ENCODE peak calls at places on chromosomes 11 and 22, in four cellular contexts. One of them, this sample, is unnamed.
A peak's percentile ranks its signal among the peaks of the same experiment; 100 is the strongest.

GRCh38 chr22:22558071-22558971 is 744 bp downstream of the PRAME start:
- DNase-seq in esophagus squamous epithelium: no peak
- DNase-seq in kidney: no peak
- DNase-seq in cardiac muscle cell: no peak
- DNase-seq in this sample: no peak

GRCh38 chr11:69094111-69094914 is 45.6 kb downstream of the TPCN2 start:
- DNase-seq in esophagus squamous epithelium: no peak
- DNase-seq in kidney: peak; percentile 61
- DNase-seq in cardiac muscle cell: no peak
- DNase-seq in this sample: no peak

GRCh38 chr11:44212128-44212527 is 97.8 kb downstream of the ALX4 start:
- DNase-seq in esophagus squamous epithelium: no peak
- DNase-seq in kidney: no peak
- DNase-seq in cardiac muscle cell: no peak
- DNase-seq in this sample: no peak

GRCh38 chr11:109071712-109072524 is 350.1 kb upstream of the C11orf87 start:
- DNase-seq in esophagus squamous epithelium: no peak
- DNase-seq in kidney: no peak
- DNase-seq in cardiac muscle cell: peak; percentile 96
- DNase-seq in this sample: no peak

GRCh38 chr11:75350743-75351540 is 519 bp downstream of the ARRB1 start:
- DNase-seq in esophagus squamous epithelium: no peak
- DNase-seq in kidney: peak; percentile 88
- DNase-seq in cardiac muscle cell: peak; percentile 24
- DNase-seq in this sample: peak; percentile 38

GRCh38 chr22:27399161-27399560 is 402.4 kb downstream of the MN1 start:
- DNase-seq in esophagus squamous epithelium: no peak
- DNase-seq in kidney: no peak
- DNase-seq in cardiac muscle cell: no peak
- DNase-seq in this sample: no peak

GRCh38 chr11:2944953-2945756 is 15.9 kb upstream of the PHLDA2 start:
- DNase-seq in esophagus squamous epithelium: no peak
- DNase-seq in kidney: peak; percentile 97
- DNase-seq in cardiac muscle cell: peak; percentile 96
- DNase-seq in this sample: peak; percentile 93

GRCh38 chr11:20367313-20367948 is 3.9 kb downstream of the HTATIP2 start:
- DNase-seq in esophagus squamous epithelium: no peak
- DNase-seq in kidney: no peak
- DNase-seq in cardiac muscle cell: peak; percentile 84
- DNase-seq in this sample: peak; percentile 80

GRCh38 chr22:22171357-22172218 is 73.0 kb upstream of the VPREB1 start:
- DNase-seq in esophagus squamous epithelium: no peak
- DNase-seq in kidney: no peak
- DNase-seq in cardiac muscle cell: peak; percentile 5
- DNase-seq in this sample: no peak

GRCh38 chr11:61195710-61196109 is 7.6 kb upstream of the PGA3 start:
- DNase-seq in esophagus squamous epithelium: no peak
- DNase-seq in kidney: peak; percentile 79
- DNase-seq in cardiac muscle cell: no peak
- DNase-seq in this sample: no peak

GRCh38 chr22:46845281-46846153 is 83.1 kb downstream of the TBC1D22A start:
- DNase-seq in esophagus squamous epithelium: no peak
- DNase-seq in kidney: no peak
- DNase-seq in cardiac muscle cell: peak; percentile 78
- DNase-seq in this sample: no peak

GRCh38 chr11:16876053-16876752 is 137.8 kb downstream of the C11orf58 start:
- DNase-seq in esophagus squamous epithelium: no peak
- DNase-seq in kidney: no peak
- DNase-seq in cardiac muscle cell: no peak
- DNase-seq in this sample: no peak

GRCh38 chr11:109798521-109798920 is 294.7 kb upstream of the ZC3H12C start:
- DNase-seq in esophagus squamous epithelium: no peak
- DNase-seq in kidney: no peak
- DNase-seq in cardiac muscle cell: peak; percentile 14
- DNase-seq in this sample: no peak

GRCh38 chr11:2583605-2583958 is 116.2 kb downstream of the KCNQ1OT1 start:
- DNase-seq in esophagus squamous epithelium: no peak
- DNase-seq in kidney: peak; percentile 68
- DNase-seq in cardiac muscle cell: no peak
- DNase-seq in this sample: peak; percentile 1

GRCh38 chr11:117928818-117929567 is at the start of gene TMPRSS13:
- DNase-seq in esophagus squamous epithelium: no peak
- DNase-seq in kidney: peak; percentile 79
- DNase-seq in cardiac muscle cell: no peak
- DNase-seq in this sample: no peak

GRCh38 chr22:23401111-23401909 is 178.8 kb downstream of the IGLL1 start:
- DNase-seq in esophagus squamous epithelium: no peak
- DNase-seq in kidney: peak; percentile 79
- DNase-seq in cardiac muscle cell: peak; percentile 54
- DNase-seq in this sample: no peak

GRCh38 chr22:47370448-47371262 is 608.2 kb downstream of the TBC1D22A start:
- DNase-seq in esophagus squamous epithelium: no peak
- DNase-seq in kidney: no peak
- DNase-seq in cardiac muscle cell: no peak
- DNase-seq in this sample: no peak

GRCh38 chr11:131041331-131042040 is 125.2 kb upstream of the SNX19 start:
- DNase-seq in esophagus squamous epithelium: no peak
- DNase-seq in kidney: no peak
- DNase-seq in cardiac muscle cell: no peak
- DNase-seq in this sample: no peak

GRCh38 chr11:1163321-1163910 is 5.7 kb downstream of the MUC5AC start:
- DNase-seq in esophagus squamous epithelium: no peak
- DNase-seq in kidney: peak; percentile 54
- DNase-seq in cardiac muscle cell: no peak
- DNase-seq in this sample: no peak

GRCh38 chr11:126991596-126991995 is 9.0 kb downstream of the KIRREL3 start:
- DNase-seq in esophagus squamous epithelium: no peak
- DNase-seq in kidney: no peak
- DNase-seq in cardiac muscle cell: peak; percentile 10
- DNase-seq in this sample: no peak

GRCh38 chr11:126992065-126992803 is 8.3 kb downstream of the KIRREL3 start:
- DNase-seq in esophagus squamous epithelium: no peak
- DNase-seq in kidney: no peak
- DNase-seq in cardiac muscle cell: peak; percentile 84
- DNase-seq in this sample: no peak

GRCh38 chr11:126989942-126990715 is 10.4 kb downstream of the KIRREL3 start:
- DNase-seq in esophagus squamous epithelium: no peak
- DNase-seq in kidney: peak; percentile 85
- DNase-seq in cardiac muscle cell: peak; percentile 73
- DNase-seq in this sample: no peak

GRCh38 chr11:126992804-126993111 is 7.8 kb downstream of the KIRREL3 start:
- DNase-seq in esophagus squamous epithelium: no peak
- DNase-seq in kidney: no peak
- DNase-seq in cardiac muscle cell: peak; percentile 53
- DNase-seq in this sample: no peak

GRCh38 chr11:126990716-126991480 is 9.7 kb downstream of the KIRREL3 start:
- DNase-seq in esophagus squamous epithelium: no peak
- DNase-seq in kidney: no peak
- DNase-seq in cardiac muscle cell: no peak
- DNase-seq in this sample: no peak
- TF ChIP-seq CTCF in esophagus squamous epithelium: no peak
- TF ChIP-seq CTCF in kidney: no peak
- TF ChIP-seq CTCF in cardiac muscle cell: peak; percentile 1
- TF ChIP-seq CTCF in this sample: no peak

DNA sequence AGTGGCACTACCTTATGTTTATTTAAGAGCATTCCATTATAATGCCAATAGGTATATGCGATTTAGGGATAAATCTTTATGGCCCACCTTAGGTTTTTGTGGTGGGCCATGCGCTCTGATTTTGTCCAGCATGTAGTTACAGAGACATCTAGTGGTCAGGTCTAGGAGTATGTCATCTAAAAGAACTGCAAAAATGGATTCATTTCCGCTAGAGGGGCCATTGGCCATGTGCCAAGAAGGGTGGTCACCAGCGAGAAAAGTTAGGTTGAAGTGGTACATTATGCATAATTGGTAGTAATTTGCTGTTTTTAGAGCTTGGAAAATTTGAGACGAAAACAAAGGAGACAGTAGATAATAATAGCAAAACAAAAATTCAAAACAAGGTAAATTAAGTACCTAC is 27.7 kb downstream of the LRRC4C start:
- DNase-seq in esophagus squamous epithelium: no peak
- DNase-seq in kidney: no peak
- DNase-seq in cardiac muscle cell: no peak
- DNase-seq in this sample: no peak
- H3K36me3 ChIP-seq in esophagus squamous epithelium: no peaks in the 10 kb centered on the region
- H3K36me3 ChIP-seq in kidney: no peaks in the 10 kb centered on the region
- H3K36me3 ChIP-seq in cardiac muscle cell: no peaks in the 10 kb centered on the region
- H3K36me3 ChIP-seq in this sample: no peaks in the 10 kb centered on the region

GRCh38 chr11:65928667-65929066 is 9.4 kb downstream of the DRAP1 start:
- DNase-seq in esophagus squamous epithelium: no peak
- DNase-seq in kidney: no peak
- DNase-seq in cardiac muscle cell: no peak
- DNase-seq in this sample: no peak
- H3K27ac ChIP-seq in esophagus squamous epithelium: no peak overlapping the region
- H3K27ac ChIP-seq in kidney: no peak overlapping the region
- H3K27ac ChIP-seq in cardiac muscle cell: no peak overlapping the region
- H3K27ac ChIP-seq in this sample: no peak overlapping the region

GRCh38 chr22:25774575-25775026 is 32.6 kb downstream of the MYO18B start:
- DNase-seq in esophagus squamous epithelium: no peak
- DNase-seq in kidney: no peak
- DNase-seq in cardiac muscle cell: no peak
- DNase-seq in this sample: no peak

GRCh38 chr22:25770333-25770732 is 28.3 kb downstream of the MYO18B start:
- DNase-seq in esophagus squamous epithelium: no peak
- DNase-seq in kidney: no peak
- DNase-seq in cardiac muscle cell: no peak
- DNase-seq in this sample: no peak

GRCh38 chr22:25775501-25775900 is 33.5 kb downstream of the MYO18B start:
- DNase-seq in esophagus squamous epithelium: no peak
- DNase-seq in kidney: no peak
- DNase-seq in cardiac muscle cell: peak; percentile 30
- DNase-seq in this sample: no peak

GRCh38 chr22:25777411-25777810 is 35.4 kb downstream of the MYO18B start:
- DNase-seq in esophagus squamous epithelium: no peak
- DNase-seq in kidney: no peak
- DNase-seq in cardiac muscle cell: no peak
- DNase-seq in this sample: no peak

GRCh38 chr22:25772288-25772687 is 30.3 kb downstream of the MYO18B start:
- DNase-seq in esophagus squamous epithelium: no peak
- DNase-seq in kidney: no peak
- DNase-seq in cardiac muscle cell: no peak
- DNase-seq in this sample: no peak
- TF ChIP-seq CTCF in esophagus squamous epithelium: no peak
- TF ChIP-seq CTCF in kidney: no peak
- TF ChIP-seq CTCF in cardiac muscle cell: no peak
- TF ChIP-seq CTCF in this sample: no peak

GRCh38 chr22:29158546-29158945 is 47.1 kb upstream of the EMID1 start:
- DNase-seq in esophagus squamous epithelium: no peak
- DNase-seq in kidney: peak; percentile 12
- DNase-seq in cardiac muscle cell: no peak
- DNase-seq in this sample: no peak
- H3K36me3 ChIP-seq in esophagus squamous epithelium: peaks cover 11% of the 10 kb centered on the region
- H3K36me3 ChIP-seq in kidney: no peaks in the 10 kb centered on the region
- H3K36me3 ChIP-seq in cardiac muscle cell: no peaks in the 10 kb centered on the region
- H3K36me3 ChIP-seq in this sample: no peaks in the 10 kb centered on the region

DNA sequence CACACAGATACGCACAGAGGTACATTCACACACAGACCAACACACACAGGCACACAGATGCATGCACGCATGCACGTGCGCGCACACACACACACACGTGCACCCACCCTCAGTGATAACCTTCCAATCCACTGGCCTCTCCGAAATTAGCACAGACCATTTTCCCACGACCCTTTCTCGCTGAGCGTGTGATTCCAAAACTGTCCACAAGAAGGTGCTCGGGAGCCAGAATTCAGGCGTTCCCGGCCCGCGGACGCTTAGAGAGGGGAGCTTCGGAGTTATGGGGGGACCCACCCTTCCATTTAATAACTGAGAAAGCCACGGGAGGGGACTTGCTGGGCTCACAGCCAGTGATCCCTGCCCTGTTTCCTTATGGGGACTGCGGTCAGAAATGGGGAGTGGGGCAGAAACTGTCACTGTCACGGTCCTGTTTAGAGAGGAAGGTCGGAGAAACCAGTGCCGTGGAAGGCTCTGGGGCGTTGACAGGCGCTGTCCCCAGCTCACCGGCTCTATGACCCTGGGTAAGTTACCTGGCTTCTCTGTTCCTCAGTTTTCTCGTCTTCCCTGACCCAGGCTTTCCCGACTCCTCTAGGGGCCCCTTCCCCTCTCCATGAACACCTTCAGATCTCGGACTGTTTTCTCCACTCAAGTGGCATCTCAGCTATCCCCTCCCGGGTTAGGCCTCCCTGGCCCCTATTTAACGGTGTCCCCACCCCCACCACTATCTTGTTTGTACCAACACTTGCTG is 33.6 kb upstream of the SLC35C1 start:
- DNase-seq in esophagus squamous epithelium: no peak
- DNase-seq in kidney: peak; percentile 73
- DNase-seq in cardiac muscle cell: peak; percentile 56
- DNase-seq in this sample: peak; percentile 82
- H3K27ac ChIP-seq in esophagus squamous epithelium: peak overlapping the region; percentile 68
- H3K27ac ChIP-seq in kidney: peak overlapping the region; percentile 41
- H3K27ac ChIP-seq in cardiac muscle cell: no peak overlapping the region
- H3K27ac ChIP-seq in this sample: peak overlapping the region; percentile 81

DNA sequence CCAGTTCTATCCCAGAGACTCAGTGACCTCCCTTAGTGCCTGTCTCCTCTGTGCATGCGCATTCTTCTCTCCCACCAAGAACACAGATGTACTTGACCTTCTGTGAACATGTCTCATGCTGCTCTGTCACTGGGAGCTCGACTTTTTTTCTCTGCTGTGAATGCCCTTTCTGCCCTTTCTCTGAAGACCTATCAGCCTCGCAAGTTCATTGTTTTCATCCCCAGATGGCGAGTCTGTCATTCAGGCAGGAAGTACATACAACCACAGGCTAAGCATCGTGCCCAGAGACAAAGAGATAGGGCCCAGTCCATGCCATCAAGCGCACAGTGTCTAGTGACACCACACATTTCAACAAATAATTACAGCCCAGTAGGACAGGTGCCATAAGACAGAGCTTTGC is 50.4 kb upstream of the RAB1B start:
- DNase-seq in esophagus squamous epithelium: no peak
- DNase-seq in kidney: no peak
- DNase-seq in cardiac muscle cell: no peak
- DNase-seq in this sample: peak; percentile 8
- TF ChIP-seq CTCF in esophagus squamous epithelium: no peak
- TF ChIP-seq CTCF in kidney: no peak
- TF ChIP-seq CTCF in cardiac muscle cell: no peak
- TF ChIP-seq CTCF in this sample: no peak

DNA sequence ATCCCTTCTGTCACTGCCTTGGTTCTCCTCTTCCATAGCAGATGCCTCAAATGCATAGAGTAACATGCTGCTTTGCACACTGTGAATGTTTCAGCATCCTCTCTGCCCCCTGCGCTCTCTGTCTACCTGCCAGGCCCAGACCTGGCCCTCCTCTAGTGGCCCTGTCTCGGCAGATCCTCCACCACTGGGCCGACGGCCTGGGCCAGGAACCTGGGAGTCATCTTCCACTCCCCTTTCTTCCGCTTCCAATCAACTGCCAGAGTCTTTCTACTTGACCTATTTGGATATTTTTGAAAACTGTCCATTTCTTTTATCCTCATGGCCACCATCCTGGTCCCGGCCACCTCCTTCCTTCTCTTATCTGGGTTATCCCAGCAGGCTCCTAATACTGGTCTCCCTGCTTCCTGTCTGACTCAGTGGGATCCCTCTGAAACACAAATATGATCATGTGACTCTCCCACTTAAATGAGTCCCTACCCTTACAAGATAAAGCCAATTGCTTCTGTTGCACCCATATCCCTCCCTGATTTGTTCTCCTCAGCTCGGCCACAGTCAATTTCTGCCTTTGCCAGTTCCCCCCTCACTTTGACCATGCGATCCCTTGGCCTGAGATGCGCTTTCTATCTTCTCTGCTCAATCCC is 3.3 kb upstream of the TAB1 start:
- DNase-seq in esophagus squamous epithelium: no peak
- DNase-seq in kidney: peak; percentile 54
- DNase-seq in cardiac muscle cell: peak; percentile 25
- DNase-seq in this sample: no peak
- H3K36me3 ChIP-seq in esophagus squamous epithelium: no peaks in the 10 kb centered on the region
- H3K36me3 ChIP-seq in kidney: no peaks in the 10 kb centered on the region
- H3K36me3 ChIP-seq in cardiac muscle cell: no peaks in the 10 kb centered on the region
- H3K36me3 ChIP-seq in this sample: no peaks in the 10 kb centered on the region

This sample was measured in ascending aorta.